ENCODE peak calls at places on chromosomes 2 and 18, in eight cellular contexts. N is cardiac muscle cell, F is mammary epithelial cell, O is SK-N-MC, G is neural progenitor cell, M is OCI-LY7, I is neuronal stem cell, X is left ventricle myocardium inferior. W is an unnamed sample.

GRCh38 chr2:231263118-231263831 is 64.8 kb downstream of the ARMC9 start:
- DNase-seq in I (no peak), O (no peak), G (no peak), F (no peak), M (no peak), N (no peak), X (no peak), W (no peak)

GRCh38 chr2:169002151-169002738 is 28.9 kb downstream of the ABCB11 start:
- DNase-seq in G (no peak), F (no peak), O (no peak), I (no peak), M (no peak), X (no peak), N (no peak), W (no peak)

GRCh38 chr2:209986405-209986804 is 16.0 kb upstream of the RPE start:
- DNase-seq in N (no peak), O (no peak), M (no peak), X (no peak), I (no peak), G (no peak), F (peak), W (no peak)

GRCh38 chr2:196719565-196719872 is 80.0 kb downstream of the GTF3C3 start:
- DNase-seq in N (no peak), X (no peak), M (no peak), F (no peak), I (no peak), O (no peak), G (no peak), W (no peak)

GRCh38 chr2:175874291-175874690 is 127.8 kb downstream of the LNPK start:
- DNase-seq in M (no peak), I (no peak), X (no peak), G (no peak), F (no peak), O (no peak), N (no peak), W (no peak)

GRCh38 chr2:134198006-134198634 is 55.8 kb upstream of the MGAT5 start:
- DNase-seq in M (no peak), N (no peak), I (no peak), O (no peak), G (no peak), F (no peak), X (no peak), W (no peak)

GRCh38 chr2:113762377-113763118 is 6.1 kb upstream of the SLC35F5 start:
- DNase-seq in F (peak), N (no peak), G (no peak), M (no peak), I (no peak), X (no peak), O (no peak), W (no peak)

GRCh38 chr2:164657129-164657528 is 35.8 kb upstream of the GRB14 start:
- DNase-seq in O (no peak), N (no peak), M (no peak), I (no peak), F (peak), X (no peak), G (no peak), W (no peak)

GRCh38 chr2:152686308-152686707 is 31.0 kb downstream of the PRPF40A start:
- DNase-seq in M (no peak), G (no peak), F (no peak), N (no peak), I (no peak), O (no peak), X (no peak), W (no peak)

GRCh38 chr2:172698041-172698863 is 37.4 kb upstream of the RAPGEF4 start:
- DNase-seq in G (no peak), X (no peak), I (no peak), O (no peak), F (peak), M (no peak), N (no peak), W (no peak)

GRCh38 chr2:224987733-224988132 is 54.5 kb downstream of the DOCK10 start:
- DNase-seq in F (no peak), X (no peak), M (no peak), O (no peak), I (no peak), N (no peak), G (no peak), W (no peak)

GRCh38 chr2:42089340-42089925 is 41.6 kb downstream of the PKDCC start:
- DNase-seq in M (peak), N (peak), F (peak), G (peak), I (peak), O (no peak), X (peak), W (peak)

GRCh38 chr2:163733301-163733938 is 2.4 kb downstream of the FIGN start:
- DNase-seq in I (no peak), F (no peak), N (peak), M (no peak), O (no peak), X (no peak), G (no peak), W (no peak)

GRCh38 chr2:127388423-127389164 is 819 bp upstream of the MAP3K2 start:
- DNase-seq in G (peak), I (no peak), N (no peak), M (peak), O (no peak), X (no peak), F (peak), W (no peak)

GRCh38 chr2:196204991-196205766 is 33.8 kb upstream of the STK17B start:
- DNase-seq in X (no peak), O (no peak), F (no peak), M (no peak), I (no peak), N (no peak), G (no peak), W (no peak)

GRCh38 chr18:76258209-76258608 is 236.8 kb downstream of the ZNF516 start:
- DNase-seq in N (no peak), I (no peak), F (peak), M (no peak), X (no peak), G (no peak), O (no peak), W (no peak)

GRCh38 chr18:41695441-41695840 is 259.6 kb upstream of the PIK3C3 start:
- DNase-seq in I (no peak), G (no peak), M (no peak), N (no peak), F (no peak), X (no peak), O (no peak), W (no peak)

GRCh38 chr18:58321986-58322385 is 278.0 kb downstream of the NEDD4L start:
- DNase-seq in X (peak), F (peak), M (peak), O (no peak), I (no peak), G (peak), N (peak), W (peak)

GRCh38 chr18:23259701-23260661 is 124.7 kb downstream of the CABLES1 start:
- DNase-seq in F (peak), G (peak), X (peak), N (peak), O (peak), I (peak), M (peak), W (peak)

GRCh38 chr2:105917688-105918087 is 173.0 kb downstream of the NCK2 start:
- DNase-seq in I (no peak), F (no peak), M (no peak), N (no peak), O (no peak), X (no peak), G (no peak), W (no peak)

GRCh38 chr2:235024191-235024611 is 72.4 kb downstream of the SH3BP4 start:
- DNase-seq in F (peak), G (peak), X (no peak), N (no peak), O (no peak), I (no peak), M (no peak), W (no peak)

GRCh38 chr2:222903234-222904220 is 42.7 kb downstream of the ACSL3 start:
- DNase-seq in X (no peak), F (peak), N (peak), O (no peak), G (peak), M (peak), I (no peak), W (no peak)

GRCh38 chr2:20609349-20609994 is 41.4 kb downstream of the HS1BP3 start:
- DNase-seq in N (no peak), M (no peak), I (no peak), X (peak), O (no peak), G (no peak), F (no peak), W (peak)

GRCh38 chr2:170739048-170739447 is 23.9 kb downstream of the SP5 start:
- DNase-seq in N (no peak), M (no peak), X (no peak), I (no peak), F (peak), O (no peak), G (no peak), W (no peak)

GRCh38 chr2:215654177-215654850 is 218.4 kb upstream of the FN1 start:
- DNase-seq in I (no peak), M (no peak), F (no peak), N (no peak), O (peak), X (no peak), G (no peak), W (no peak)

GRCh38 chr18:57095884-57096283 is 51.0 kb upstream of the BOD1L2 start:
- DNase-seq in N (peak), G (peak), I (no peak), X (no peak), F (no peak), O (no peak), M (no peak), W (no peak)

GRCh38 chr2:239948100-239948881 is 76.9 kb downstream of the NDUFA10 start:
- DNase-seq in I (no peak), M (no peak), N (no peak), X (peak), F (no peak), O (no peak), G (no peak), W (no peak)
- H3K27ac ChIP-seq in I (no peak), M (no peak), N (no peak), X (no peak), F (no peak), O (no peak), G (no peak), W (no peak)

DNA sequence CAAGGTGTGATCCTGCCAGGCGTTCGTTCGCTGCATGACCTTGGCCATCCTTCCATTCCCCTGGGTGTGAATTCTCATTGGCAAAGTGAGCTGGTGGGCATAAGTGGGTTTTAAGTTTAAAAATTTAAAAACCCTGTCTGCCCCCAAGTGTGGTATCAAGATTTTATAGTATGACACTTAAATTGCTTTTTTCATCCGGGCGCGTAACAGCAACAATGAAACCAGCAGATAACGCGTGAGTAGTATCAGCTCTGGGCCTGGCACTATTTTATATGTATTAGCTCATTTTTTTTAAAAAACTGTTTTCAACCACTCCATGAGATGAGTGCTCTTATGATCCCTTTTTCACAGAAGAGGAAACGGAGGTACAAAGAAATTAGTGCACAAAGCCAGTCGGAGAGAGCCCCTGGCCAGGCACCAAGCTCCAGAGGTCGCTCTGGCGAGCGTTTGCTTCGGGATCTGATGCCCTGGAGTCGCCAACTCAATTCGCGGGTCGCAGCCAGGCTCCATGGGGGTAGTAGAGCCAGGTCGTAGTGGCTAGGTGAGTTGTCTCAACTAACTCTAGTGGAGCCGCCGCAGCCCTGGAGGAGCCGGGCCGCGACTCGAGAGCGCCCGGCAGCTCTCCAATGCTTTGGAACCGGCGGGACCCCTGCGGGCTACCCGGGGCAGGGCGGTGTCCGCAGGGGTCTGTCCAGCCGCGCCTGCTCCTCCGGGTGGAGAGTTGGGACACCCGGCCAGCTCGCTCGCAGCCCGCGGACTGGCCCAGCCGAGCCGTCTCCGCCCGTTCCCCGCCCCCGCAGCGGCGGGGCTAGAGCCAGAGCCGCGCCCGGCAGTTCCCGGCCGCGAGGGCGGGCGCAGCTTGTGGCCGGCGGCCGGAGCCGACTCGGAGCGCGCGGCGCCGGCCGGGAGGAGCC is at the start of gene IL1R1:
- DNase-seq in N (peak), I (peak), O (no peak), F (peak), X (peak), M (no peak), G (peak), W (peak)
- H3K27ac ChIP-seq in N (no peak), I (no peak), O (no peak), F (peak), X (peak), M (no peak), G (no peak), W (peak)

DNA sequence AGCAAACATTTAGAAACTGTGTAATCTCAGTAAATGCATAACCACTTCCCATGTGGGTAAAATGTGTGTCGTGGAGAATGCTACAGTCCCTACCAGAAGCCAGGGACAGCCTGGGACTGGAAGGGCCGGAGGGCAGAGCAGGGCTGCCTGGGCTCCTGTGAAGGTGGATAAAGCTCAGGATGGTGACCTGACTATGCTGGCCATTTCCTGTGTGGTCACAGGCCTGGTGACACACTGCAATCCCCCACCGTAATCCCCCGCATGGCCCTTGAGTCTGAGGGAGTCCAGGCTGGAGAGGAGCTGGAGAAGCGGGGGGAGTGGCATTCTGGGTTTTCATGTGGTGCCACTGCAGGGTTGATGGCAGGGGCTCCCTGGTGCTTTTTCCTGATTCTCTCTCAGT is 102.3 kb downstream of the LRRC30 start:
- DNase-seq in I (no peak), G (no peak), F (no peak), N (no peak), M (no peak), O (no peak), X (no peak), W (no peak)
- H3K27ac ChIP-seq in I (no peak), G (no peak), F (no peak), N (no peak), M (no peak), O (no peak), X (no peak), W (no peak)

DNA sequence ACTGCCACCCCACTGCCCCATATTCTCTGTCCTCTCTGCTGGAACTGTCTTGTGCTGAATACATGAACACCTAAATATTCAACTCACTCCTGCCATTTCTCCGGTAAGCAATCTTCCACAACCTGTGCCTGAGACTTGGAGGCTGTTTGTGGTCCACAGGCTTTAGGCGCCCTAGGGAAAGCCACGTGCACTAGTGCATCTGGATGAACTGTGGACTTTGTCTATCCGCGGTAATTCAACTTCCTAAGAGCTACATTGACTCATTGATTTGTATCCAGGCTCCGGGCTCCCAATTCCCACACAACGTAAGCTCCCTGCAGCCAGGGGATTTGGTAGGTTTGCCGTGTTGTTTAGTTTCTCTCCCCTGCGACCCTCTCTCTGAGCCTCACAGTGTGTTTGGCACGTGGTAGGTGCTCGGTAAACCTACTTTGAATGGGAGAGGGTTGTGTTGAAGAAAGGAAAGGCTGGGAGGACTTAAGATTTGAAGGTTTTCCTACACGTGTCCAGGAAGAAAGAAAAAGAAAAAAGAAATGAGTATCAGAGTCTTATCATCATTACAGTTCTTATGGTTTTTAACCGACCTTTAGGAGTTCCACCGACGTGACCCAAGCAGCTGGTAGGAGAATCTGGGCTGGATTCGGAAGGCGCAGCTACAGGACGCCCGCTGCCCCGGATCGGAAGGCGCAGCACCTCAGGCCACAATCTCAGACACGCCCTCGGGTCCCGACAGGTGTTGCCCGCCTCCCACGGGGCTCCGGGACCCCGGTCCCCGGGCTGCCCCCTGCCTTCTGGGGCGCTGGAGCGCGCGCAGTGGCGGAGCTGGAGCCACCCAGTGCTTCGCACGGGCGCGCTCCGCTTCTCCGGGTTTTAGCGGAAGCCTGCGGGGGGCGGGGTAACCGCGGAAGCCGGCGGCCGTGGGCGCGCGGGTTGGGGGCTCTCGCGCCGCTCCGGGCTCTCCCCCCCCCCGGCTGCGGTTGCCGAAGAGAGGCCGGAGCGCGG is 718.4 kb downstream of the DPP10 start:
- DNase-seq in G (peak), I (peak), O (no peak), F (no peak), N (peak), M (no peak), X (no peak), W (peak)
- H3K27ac ChIP-seq in G (no peak), I (no peak), O (no peak), F (no peak), N (no peak), M (no peak), X (no peak), W (no peak)

GRCh38 chr2:46690825-46691224 is 211.5 kb downstream of the TMEM247 start:
- DNase-seq in I (no peak), N (no peak), X (no peak), G (no peak), F (no peak), M (no peak), O (no peak), W (no peak)

GRCh38 chr2:46683541-46683940 is 204.2 kb downstream of the TMEM247 start:
- DNase-seq in N (no peak), M (peak), O (no peak), X (no peak), I (no peak), F (no peak), G (no peak), W (no peak)

GRCh38 chr2:46689993-46690392 is 210.6 kb downstream of the TMEM247 start:
- DNase-seq in N (no peak), G (no peak), F (no peak), M (no peak), O (no peak), X (no peak), I (no peak), W (no peak)

GRCh38 chr2:46684661-46685060 is 205.3 kb downstream of the TMEM247 start:
- DNase-seq in F (no peak), N (no peak), G (no peak), M (no peak), X (no peak), O (no peak), I (no peak), W (no peak)

DNA sequence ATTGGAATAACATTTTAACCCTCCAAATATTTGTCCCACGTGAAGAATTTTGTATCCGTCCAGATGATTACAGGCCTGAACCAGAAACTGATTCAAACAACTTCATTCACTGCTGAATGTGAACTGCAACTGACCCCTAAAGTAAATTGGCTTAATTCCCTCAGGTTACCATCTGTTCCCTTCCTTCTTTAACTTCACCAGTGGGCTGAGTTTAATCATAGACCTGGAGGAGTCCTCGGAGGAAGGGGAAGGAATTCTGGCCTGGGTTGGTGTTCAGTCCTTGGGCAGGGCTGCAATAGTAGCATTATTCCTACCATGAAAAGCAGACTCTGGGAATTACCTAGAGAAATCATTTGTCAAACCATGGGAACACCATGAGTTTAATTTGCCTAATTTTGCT is 207.4 kb downstream of the TMEM247 start:
- DNase-seq in O (no peak), X (no peak), N (no peak), I (no peak), M (no peak), G (no peak), F (no peak), W (no peak)
- H3K27ac ChIP-seq in O (no peak), X (no peak), N (no peak), I (no peak), M (no peak), G (no peak), F (no peak), W (no peak)

DNA sequence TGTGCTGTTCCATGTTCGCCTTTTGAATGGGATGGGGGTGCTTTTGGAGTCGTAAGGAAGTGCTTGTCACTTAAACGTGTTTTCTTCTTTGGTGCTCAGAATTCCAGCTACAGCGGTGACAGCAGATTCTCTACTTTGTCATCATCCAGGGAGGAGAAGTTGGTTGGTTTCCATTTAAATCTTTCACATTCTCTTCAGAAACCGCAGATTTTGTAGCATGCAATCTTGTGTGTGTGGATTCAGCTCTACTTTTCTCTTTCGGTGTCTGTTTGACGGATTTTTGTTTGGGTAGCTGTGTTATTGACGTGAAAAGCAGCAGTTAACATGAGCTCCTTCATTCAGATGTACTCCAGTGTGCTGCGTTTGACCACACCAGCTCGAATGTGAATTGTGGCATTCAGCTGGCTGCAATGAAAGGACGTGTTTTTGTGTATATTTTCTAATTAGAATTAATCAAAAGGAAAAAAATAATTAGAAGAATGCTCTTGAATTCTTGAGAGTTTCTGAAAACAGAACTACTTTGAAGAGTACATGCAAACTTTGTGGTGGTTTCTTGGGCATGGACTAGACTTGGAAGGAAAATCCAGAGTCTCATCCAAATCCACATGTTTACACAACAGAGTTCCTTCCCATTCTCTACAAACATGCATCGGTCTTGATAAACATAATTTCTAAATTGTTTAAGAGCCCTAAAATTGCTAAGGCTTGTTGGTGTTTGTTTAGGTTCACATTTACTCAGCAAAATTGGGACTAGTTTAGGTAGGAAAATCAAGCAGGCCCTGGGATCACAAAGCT is 68.7 kb upstream of the RBM44 start:
- DNase-seq in O (no peak), X (no peak), F (no peak), I (no peak), G (no peak), N (no peak), M (no peak), W (no peak)
- H3K27ac ChIP-seq in O (no peak), X (peak), F (no peak), I (no peak), G (no peak), N (no peak), M (no peak), W (peak)

GRCh38 chr2:217816396-217816869 is 186.4 kb downstream of the TNS1 start:
- DNase-seq in N (peak), M (no peak), I (no peak), F (no peak), G (no peak), X (peak), O (no peak), W (peak)
- H3K27ac ChIP-seq in N (peak), M (no peak), I (no peak), F (no peak), G (no peak), X (peak), O (no peak), W (peak)

GRCh38 chr2:237300755-237301154 is 113.2 kb downstream of the COL6A3 start:
- DNase-seq in X (no peak), N (no peak), G (no peak), F (no peak), O (no peak), M (no peak), I (no peak), W (no peak)
- H3K27ac ChIP-seq in X (no peak), N (no peak), G (no peak), F (no peak), O (no peak), M (no peak), I (no peak), W (peak)

W was measured in psoas muscle.